ENCODE peak calls at places on chromosomes 13 and 19, in five cellular contexts. B is astrocyte, U is adrenal gland, W is fibroblast of pulmonary artery, J is WERI-Rb-1. M is an unnamed sample.

GRCh38 chr19:20969498-20969897 is 46.4 kb downstream of the ZNF85 start:
- DNase-seq in B (no peak), U (no peak), W (no peak), J (no peak), M (no peak)

GRCh38 chr13:35953537-35954206 is 177.5 kb downstream of the DCLK1 start:
- DNase-seq in B (peak), U (peak), W (peak), J (peak), M (no peak)

GRCh38 chr13:40379794-40380608 is 286.4 kb downstream of the FOXO1 start:
- DNase-seq in B (no peak), U (no peak), W (no peak), J (no peak), M (no peak)

GRCh38 chr13:25046985-25047660 is 48.8 kb upstream of the PABPC3 start:
- DNase-seq in B (peak), U (no peak), W (peak), J (peak), M (no peak)

GRCh38 chr13:20473888-20474287 is 51.8 kb downstream of the CRYL1 start:
- DNase-seq in B (no peak), U (no peak), W (no peak), J (no peak), M (no peak)

GRCh38 chr13:94110011-94110410 is 369.5 kb downstream of the DCT start:
- DNase-seq in B (no peak), U (no peak), W (no peak), J (no peak), M (no peak)

GRCh38 chr19:14381689-14382474 is 638 bp downstream of the ADGRE5 start:
- DNase-seq in B (no peak), U (no peak), W (peak), J (no peak), M (no peak)

GRCh38 chr13:87667686-87668085 is 3.5 kb upstream of the SLITRK5 start:
- DNase-seq in B (no peak), U (no peak), W (no peak), J (no peak), M (no peak)

GRCh38 chr13:26991508-26992181 is 180.0 kb downstream of the USP12 start:
- DNase-seq in B (no peak), U (peak), W (no peak), J (no peak), M (no peak)

GRCh38 chr19:18629166-18630088 is 7.4 kb upstream of the KLHL26 start:
- DNase-seq in B (no peak), U (peak), W (peak), J (no peak), M (no peak)

GRCh38 chr19:4380254-4380727 is 20.1 kb downstream of the SH3GL1 start:
- DNase-seq in B (no peak), U (peak), W (no peak), J (no peak), M (no peak)

GRCh38 chr13:40505196-40505595 is 161.2 kb downstream of the FOXO1 start:
- DNase-seq in B (peak), U (no peak), W (no peak), J (no peak), M (no peak)

GRCh38 chr19:42370667-42371066 is 19.4 kb downstream of the CNFN start:
- DNase-seq in B (no peak), U (no peak), W (no peak), J (no peak), M (no peak)

GRCh38 chr13:28282451-28282850 is 144.1 kb downstream of the PAN3 start:
- DNase-seq in B (no peak), U (no peak), W (no peak), J (no peak), M (no peak)

GRCh38 chr13:57137631-57138030 is 3.1 kb upstream of the PRR20A start:
- DNase-seq in B (no peak), U (no peak), W (no peak), J (no peak), M (no peak)

GRCh38 chr13:92272177-92272576 is 873.8 kb downstream of the GPC5 start:
- DNase-seq in B (no peak), U (no peak), W (peak), J (no peak), M (no peak)

GRCh38 chr13:30851697-30852096 is 54.4 kb upstream of the MEDAG start:
- DNase-seq in B (no peak), U (no peak), W (no peak), J (no peak), M (no peak)

GRCh38 chr19:11047856-11048255 is 41.4 kb upstream of the LDLR start:
- DNase-seq in B (no peak), U (no peak), W (no peak), J (no peak), M (no peak)

GRCh38 chr13:28981530-28981929 is 161.4 kb downstream of the MTUS2 start:
- DNase-seq in B (no peak), U (no peak), W (no peak), J (no peak), M (no peak)

GRCh38 chr19:54136864-54137113 is 773 bp upstream of the CNOT3 start:
- DNase-seq in B (no peak), U (no peak), W (no peak), J (no peak), M (no peak)

GRCh38 chr13:110887955-110888333 is 26.9 kb downstream of the ANKRD10 start:
- DNase-seq in B (no peak), U (no peak), W (no peak), J (no peak), M (no peak)

GRCh38 chr13:102913924-102914628 is 68.2 kb downstream of the ERCC5 start:
- DNase-seq in B (peak), U (no peak), W (peak), J (no peak), M (no peak)

GRCh38 chr13:91601273-91601672 is 202.9 kb downstream of the GPC5 start:
- DNase-seq in B (no peak), U (no peak), W (no peak), J (no peak), M (no peak)

GRCh38 chr19:14023404-14024235 is 4.3 kb upstream of the RLN3 start:
- DNase-seq in B (peak), U (peak), W (peak), J (peak), M (no peak)

DNA sequence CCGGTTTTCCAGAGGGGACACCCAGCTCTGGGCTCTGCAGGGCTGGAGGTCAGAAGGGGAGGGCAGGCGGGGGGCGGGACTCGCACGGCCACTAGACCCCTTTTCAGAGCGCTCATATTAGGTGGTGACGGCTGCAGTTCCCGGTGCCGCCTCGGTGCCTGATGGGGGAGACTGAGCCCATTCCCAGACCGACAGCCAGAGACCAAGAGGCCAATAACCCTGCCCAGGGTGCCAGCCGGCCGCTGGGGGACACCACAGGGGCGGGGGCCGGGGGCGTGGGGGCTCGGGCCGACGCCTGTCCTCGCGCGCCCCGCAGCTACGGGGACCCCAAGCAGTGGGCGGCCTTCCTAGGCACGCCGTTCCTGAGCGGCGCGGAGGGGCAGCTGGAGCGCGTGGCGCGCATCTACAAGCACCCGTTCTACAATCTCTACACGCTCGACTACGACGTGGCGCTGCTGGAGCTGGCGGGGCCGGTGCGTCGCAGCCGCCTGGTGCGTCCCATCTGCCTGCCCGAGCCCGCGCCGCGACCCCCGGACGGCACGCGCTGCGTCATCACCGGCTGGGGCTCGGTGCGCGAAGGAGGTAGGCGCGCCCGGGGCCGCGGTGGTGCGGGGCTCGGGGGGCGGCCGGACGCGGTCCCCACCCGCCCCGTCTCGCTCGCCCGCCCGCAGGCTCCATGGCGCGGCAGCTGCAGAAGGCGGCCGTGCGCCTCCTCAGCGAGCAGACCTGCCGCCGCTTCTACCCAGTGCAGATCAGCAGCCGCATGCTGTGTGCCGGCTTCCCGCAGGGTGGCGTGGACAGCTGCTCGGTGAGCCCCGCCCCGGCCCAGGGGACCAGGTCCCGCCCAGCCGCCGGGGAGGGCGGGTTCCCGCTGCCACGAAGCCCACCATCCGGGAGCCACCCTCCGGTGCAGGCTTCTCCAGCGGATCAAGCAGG is 2.4 kb downstream of the TIMM13 start:
- DNase-seq in B (peak), U (peak), W (peak), J (no peak), M (no peak)
- TF ChIP-seq CTCF in B (no peak), U (peak), W (peak), J (no peak), M (no peak)

DNA sequence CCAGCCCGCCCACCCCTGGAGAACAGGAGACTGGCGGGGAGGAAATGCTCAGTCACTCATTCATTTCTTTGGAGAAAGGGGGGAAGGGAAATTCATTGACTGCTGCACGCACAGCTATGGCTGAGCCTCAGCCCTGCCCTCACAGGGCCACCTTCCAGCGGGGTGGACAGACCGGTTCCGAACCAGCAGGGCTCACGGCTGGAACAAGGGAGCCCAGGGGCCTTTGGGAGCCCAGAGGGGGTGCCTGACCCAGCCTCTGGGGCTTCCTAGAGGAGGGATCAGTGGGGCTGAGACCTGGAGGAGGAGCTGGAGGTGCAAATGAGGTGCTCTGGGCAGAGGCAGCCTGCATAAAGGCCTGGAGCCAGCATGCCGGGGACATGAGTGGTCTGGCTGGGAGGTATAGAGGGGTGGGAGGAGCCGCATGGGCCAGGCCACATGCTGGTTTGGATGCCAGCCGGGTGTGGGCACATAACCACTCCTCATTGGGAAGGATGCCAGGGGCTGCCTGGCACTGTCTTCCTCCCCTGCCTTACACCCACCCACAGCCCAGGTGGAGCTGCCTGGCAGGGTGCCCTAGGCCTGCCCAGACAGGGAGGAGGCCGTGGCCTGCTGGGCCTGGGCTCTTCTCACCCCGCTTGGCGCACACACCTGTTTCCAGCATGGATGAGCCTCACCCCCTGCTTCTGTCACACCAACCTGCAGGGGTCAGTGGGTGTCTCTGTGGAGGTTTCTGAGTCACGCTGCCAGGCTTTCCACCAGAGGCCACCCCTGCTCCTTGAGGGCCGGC is 26.9 kb downstream of the PPP5C start:
- DNase-seq in B (peak), U (peak), W (peak), J (no peak), M (peak)
- TF ChIP-seq CTCF in B (no peak), U (no peak), W (no peak), J (no peak), M (peak)

GRCh38 chr19:45996933-45997332 is 1.7 kb downstream of the CCDC61 start:
- DNase-seq in B (no peak), U (no peak), W (no peak), J (no peak), M (no peak)

GRCh38 chr19:45995715-45996385 is 583 bp downstream of the CCDC61 start:
- DNase-seq in B (peak), U (no peak), W (peak), J (no peak), M (no peak)

GRCh38 chr19:45994456-45994988 is 745 bp upstream of the CCDC61 start:
- DNase-seq in B (no peak), U (no peak), W (peak), J (no peak), M (no peak)

GRCh38 chr19:45998834-45999233 is 3.6 kb downstream of the CCDC61 start:
- DNase-seq in B (no peak), U (no peak), W (no peak), J (no peak), M (no peak)

GRCh38 chr19:45994989-45995714 is at the start of gene CCDC61:
- DNase-seq in B (peak), U (peak), W (peak), J (peak), M (peak)
- TF ChIP-seq CTCF in B (no peak), U (no peak), W (no peak), J (no peak), M (no peak)

GRCh38 chr13:51220706-51221105 is 1.5 kb upstream of the FAM124A start:
- DNase-seq in B (no peak), U (no peak), W (no peak), J (no peak), M (no peak)

GRCh38 chr13:51221674-51222509 is at the start of gene FAM124A:
- DNase-seq in B (no peak), U (peak), W (no peak), J (peak), M (no peak)

GRCh38 chr13:51222510-51223283 is 499 bp downstream of the FAM124A start:
- DNase-seq in B (no peak), U (no peak), W (no peak), J (peak), M (no peak)

GRCh38 chr13:51221108-51221507 is 1.1 kb upstream of the FAM124A start:
- DNase-seq in B (no peak), U (no peak), W (no peak), J (no peak), M (no peak)

GRCh38 chr13:51218691-51219090 is 3.5 kb upstream of the FAM124A start:
- DNase-seq in B (no peak), U (no peak), W (no peak), J (no peak), M (no peak)
- TF ChIP-seq CTCF in B (no peak), U (no peak), W (no peak), J (no peak), M (no peak)

GRCh38 chr13:44692173-44692713 is 116.1 kb upstream of the TSC22D1 start:
- DNase-seq in B (peak), U (no peak), W (no peak), J (no peak), M (no peak)
- TF ChIP-seq CTCF in B (no peak), U (no peak), W (no peak), J (no peak), M (no peak)

GRCh38 chr19:44653977-44654784 is 10.5 kb downstream of the PVR start:
- DNase-seq in B (peak), U (peak), W (peak), J (peak), M (no peak)
- TF ChIP-seq CTCF in B (peak), U (peak), W (peak), J (peak), M (peak)

DNA sequence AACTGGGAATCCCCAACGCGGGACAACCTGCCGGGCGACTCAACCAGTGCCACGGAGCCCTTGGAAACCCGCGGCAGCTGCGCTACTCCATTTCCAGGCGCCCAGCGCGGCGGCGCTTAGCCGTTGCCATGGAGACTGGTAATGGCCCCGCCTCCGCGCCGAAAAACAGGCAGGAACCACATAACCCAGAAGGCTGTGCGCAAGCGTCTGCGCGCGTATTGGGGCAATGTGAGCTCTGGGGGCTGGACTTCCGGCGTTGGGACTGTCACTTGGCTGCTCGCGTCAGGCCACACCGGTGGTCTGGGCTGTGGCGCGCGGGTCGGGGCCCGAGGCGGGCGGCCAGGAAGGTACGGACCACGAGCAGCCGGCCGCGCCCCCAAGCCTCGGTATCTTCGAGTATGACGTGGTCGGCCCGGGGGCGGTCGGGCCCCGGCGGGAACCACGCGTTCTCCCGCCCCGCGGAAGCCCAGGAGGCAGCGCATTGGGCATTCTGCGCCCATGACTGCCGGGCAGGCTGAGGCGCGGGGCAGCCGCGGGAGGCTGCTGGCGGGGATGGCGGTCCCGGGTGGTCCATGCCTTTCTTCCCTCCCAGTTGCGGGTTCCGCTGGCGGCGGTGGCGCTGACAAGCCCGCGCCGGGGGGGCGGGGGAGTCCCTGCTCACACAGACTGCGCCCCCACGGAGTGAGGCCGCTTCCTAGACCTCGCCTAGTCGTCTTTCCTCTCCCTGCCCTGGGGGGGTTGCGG is at the start of gene ZNF324B:
- DNase-seq in B (peak), U (peak), W (peak), J (peak), M (peak)
- TF ChIP-seq CTCF in B (no peak), U (no peak), W (no peak), J (no peak), M (no peak)

DNA sequence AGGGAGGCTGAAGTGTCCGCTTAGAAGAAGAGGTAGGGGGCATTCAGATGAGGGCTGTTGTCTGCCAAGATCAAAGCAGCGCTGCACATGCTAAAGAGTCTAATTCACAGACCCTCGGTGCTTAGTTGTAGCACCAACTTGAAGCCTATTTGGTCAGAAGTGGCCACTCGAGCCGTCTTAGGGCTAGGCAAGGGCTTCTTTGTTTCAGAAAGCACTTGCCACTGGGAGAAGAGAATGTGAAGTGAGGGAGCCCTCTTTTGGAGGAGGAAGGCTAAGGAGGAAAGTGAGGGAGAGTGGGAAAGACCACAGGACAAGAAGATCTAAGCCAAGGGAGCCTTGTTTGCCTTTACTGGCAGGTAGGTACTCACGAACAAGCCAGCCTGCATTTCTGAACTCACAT is 313.4 kb upstream of the TMTC4 start:
- DNase-seq in B (peak), U (no peak), W (peak), J (peak), M (no peak)
- TF ChIP-seq CTCF in B (peak), U (no peak), W (peak), J (peak), M (no peak)

GRCh38 chr19:49987159-49987698 is 26.3 kb upstream of the SIGLEC11 start:
- DNase-seq in B (peak), U (peak), W (peak), J (no peak), M (peak)
- TF ChIP-seq CTCF in B (no peak), U (peak), W (no peak), J (no peak), M (no peak)

M was measured in esophagus squamous epithelium.